ENCODE peak calls at places on chromosomes 5 and 9, in six cellular contexts. Z is H9, B is IMR-90, U is H1, I is mesenchymal stem cell, E is trophoblast cell. V is an unnamed sample.

GRCh38 chr9:117156150-117156688 is 258.6 kb downstream of the ASTN2 start:
- DNase-seq in I (peak), Z (no peak), B (no peak), E (peak), U (no peak), V (no peak)

GRCh38 chr5:139693676-139694364 is 45.7 kb downstream of the CXXC5 start:
- DNase-seq in U (no peak), Z (no peak), I (peak), B (no peak), E (no peak), V (no peak)

GRCh38 chr5:73591102-73591695 is 25.7 kb downstream of the UTP15 start:
- DNase-seq in B (peak), I (peak), E (peak), Z (no peak), U (peak), V (peak)

GRCh38 chr5:88660947-88661869 is 221.8 kb downstream of the MEF2C start:
- DNase-seq in B (peak), I (peak), E (peak), Z (peak), U (peak), V (peak)

GRCh38 chr5:122195784-122196394 is 66.5 kb downstream of the ZNF474 start:
- DNase-seq in E (peak), B (peak), U (peak), I (peak), Z (peak), V (peak)

GRCh38 chr5:148416921-148417320 is 33.2 kb downstream of the FBXO38 start:
- DNase-seq in E (peak), B (no peak), Z (no peak), U (no peak), I (no peak), V (no peak)

GRCh38 chr5:134547579-134547978 is 22.1 kb downstream of the JADE2 start:
- DNase-seq in U (no peak), I (peak), Z (no peak), B (peak), E (no peak), V (no peak)

GRCh38 chr9:2260401-2261306 is 245.5 kb downstream of the SMARCA2 start:
- DNase-seq in U (no peak), Z (no peak), B (peak), E (peak), I (no peak), V (no peak)

GRCh38 chr9:76530458-76531100 is 71.6 kb downstream of the GCNT1 start:
- DNase-seq in Z (no peak), B (peak), I (no peak), E (peak), U (no peak), V (no peak)

GRCh38 chr9:36101916-36102741 is 34.4 kb upstream of the GLIPR2 start:
- DNase-seq in E (peak), B (peak), I (peak), Z (no peak), U (no peak), V (no peak)

GRCh38 chr9:115292584-115293271 is 174.8 kb upstream of the TNC start:
- DNase-seq in U (no peak), B (peak), Z (no peak), I (peak), E (no peak), V (peak)

GRCh38 chr9:124708633-124709032 is 62.5 kb downstream of the NR6A1 start:
- DNase-seq in U (no peak), B (peak), I (peak), E (peak), Z (no peak), V (no peak)

GRCh38 chr5:27523629-27524028 is 485.2 kb upstream of the CDH9 start:
- DNase-seq in E (no peak), B (no peak), U (no peak), Z (no peak), I (no peak), V (no peak)

GRCh38 chr9:137670391-137671195 is 51.8 kb downstream of the EHMT1 start:
- DNase-seq in E (peak), Z (peak), B (no peak), U (peak), I (no peak), V (peak)

GRCh38 chr5:143796110-143796509 is 15.9 kb upstream of the HMHB1 start:
- DNase-seq in Z (no peak), B (no peak), I (no peak), E (no peak), U (no peak), V (no peak)

GRCh38 chr9:129886226-129887174 is 51.2 kb downstream of the USP20 start:
- DNase-seq in I (no peak), B (no peak), U (no peak), E (peak), Z (peak), V (no peak)

GRCh38 chr5:78964889-78965288 is 20.2 kb downstream of the ARSB start:
- DNase-seq in I (peak), B (peak), E (peak), U (no peak), Z (no peak), V (peak)

GRCh38 chr9:68872026-68872501 is 141.8 kb downstream of the PRKACG start:
- DNase-seq in I (no peak), Z (peak), E (no peak), U (peak), B (no peak), V (peak)

GRCh38 chr9:112248722-112249121 is 73.6 kb upstream of the SUSD1 start:
- DNase-seq in Z (no peak), E (no peak), I (peak), B (peak), U (no peak), V (no peak)
- H3K4ac ChIP-seq in Z (no peak), E (no peak), I (no peak), B (no peak), U (no peak), V (no peak)

GRCh38 chr5:15926586-15926985 is 253.0 kb downstream of the MARCHF11 start:
- DNase-seq in B (peak), Z (no peak), I (no peak), U (no peak), E (no peak), V (no peak)

GRCh38 chr5:15927710-15928380 is 251.7 kb downstream of the MARCHF11 start:
- DNase-seq in E (no peak), I (no peak), Z (no peak), B (no peak), U (no peak), V (no peak)

GRCh38 chr5:15932066-15932465 is 247.5 kb downstream of the MARCHF11 start:
- DNase-seq in E (no peak), Z (no peak), I (no peak), U (no peak), B (no peak), V (no peak)

GRCh38 chr5:15933481-15934207 is 245.9 kb downstream of the MARCHF11 start:
- DNase-seq in E (no peak), I (no peak), U (no peak), Z (no peak), B (no peak), V (peak)

DNA sequence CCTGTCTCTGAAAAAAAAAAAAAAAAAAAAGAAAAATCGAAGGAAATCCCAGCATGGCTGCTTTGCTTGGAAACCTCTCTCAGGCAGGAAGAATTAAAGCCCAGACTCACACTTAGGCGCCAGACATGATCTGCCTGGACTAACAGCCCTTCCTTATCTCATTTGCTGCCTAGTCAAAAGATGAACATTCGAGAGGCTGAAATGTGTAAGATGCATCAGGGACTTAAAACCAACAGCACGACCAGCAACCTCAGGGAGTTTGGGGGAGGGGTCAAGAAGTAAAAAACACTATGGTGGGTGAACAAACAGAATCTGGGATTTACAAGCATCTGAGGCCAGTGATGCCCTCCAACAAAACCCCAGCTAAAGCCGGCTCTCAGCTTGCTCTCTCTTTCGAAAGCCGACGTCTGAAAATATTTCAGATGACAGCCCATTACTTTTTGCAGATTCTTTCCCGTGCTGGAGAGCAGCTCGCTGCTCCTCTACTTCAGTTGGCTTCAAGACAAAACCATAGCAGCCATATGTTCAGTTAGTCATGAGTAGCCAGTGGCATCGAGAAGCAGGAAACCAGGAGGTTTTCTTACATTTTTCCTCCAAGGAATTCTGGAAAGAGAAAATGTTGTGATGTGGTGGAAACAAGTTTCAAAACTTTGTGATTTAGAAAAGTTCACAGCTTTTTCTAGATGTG is 249.8 kb downstream of the MARCHF11 start:
- DNase-seq in B (peak), Z (no peak), U (no peak), E (no peak), I (peak), V (no peak)
- H4K8ac ChIP-seq in B (peak), Z (no peak), U (no peak), E (no peak), I (no peak), V (no peak)

DNA sequence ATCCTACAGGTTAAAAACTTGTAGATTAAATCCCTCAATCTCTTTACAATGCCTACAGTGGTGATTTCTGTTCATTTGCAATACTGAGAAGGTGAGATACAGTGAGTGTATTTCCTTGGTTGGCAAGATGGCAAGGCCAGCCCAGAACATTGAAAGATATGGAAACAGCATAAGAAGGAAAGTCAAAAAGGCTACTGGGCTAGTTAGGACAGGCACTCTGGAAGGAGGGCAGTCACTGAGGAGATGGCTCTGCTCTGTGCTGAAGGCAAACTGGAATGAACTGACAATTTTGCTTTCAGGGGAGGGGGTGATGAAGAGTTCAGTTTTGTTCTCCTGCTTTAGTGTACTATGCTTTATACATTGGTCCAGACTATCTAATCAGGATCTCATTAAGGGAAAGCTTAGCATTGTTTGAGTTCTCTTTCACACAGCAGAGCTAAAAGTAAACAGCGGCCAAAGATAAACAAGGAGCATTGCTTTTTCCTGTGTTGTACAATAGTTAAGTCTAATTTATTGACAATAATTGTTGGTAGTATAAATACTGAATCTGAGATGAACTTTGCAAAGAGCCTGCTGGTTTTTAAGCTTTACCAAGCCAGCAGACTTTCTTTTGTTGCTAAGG is 355.7 kb downstream of the ARRDC3 start:
- DNase-seq in U (no peak), I (peak), E (peak), B (no peak), Z (no peak), V (no peak)
- H3K14ac ChIP-seq in U (no peak), I (no peak), E (no peak), B (no peak), Z (no peak), V (no peak)

GRCh38 chr5:38383701-38384100 is 125.3 kb downstream of the EGFLAM start:
- DNase-seq in E (no peak), U (no peak), I (no peak), Z (no peak), B (no peak), V (no peak)
- H3K4ac ChIP-seq in E (no peak), U (no peak), I (no peak), Z (no peak), B (no peak), V (no peak)